ENCODE peak calls at places on chromosomes 6 and 20, in four cellular contexts. R is CD8-positive, alpha-beta memory T cell; N is mammary epithelial cell; T is psoas muscle. I is an unnamed sample.

GRCh38 chr20:64064145-64064698 is 1.2 kb downstream of the TCEA2 start:
- DNase-seq in R (no peak), N (peak; percentile 54), T (no peak), I (no peak)

GRCh38 chr6:151633517-151634335 is 139.9 kb downstream of the CCDC170 start:
- DNase-seq in R (no peak), N (no peak), T (no peak), I (no peak)

GRCh38 chr6:35511183-35511941 is 1.3 kb downstream of the TULP1 start:
- DNase-seq in R (no peak), N (no peak), T (peak; percentile 37), I (no peak)

GRCh38 chr20:5400164-5400762 is 83.5 kb upstream of the PROKR2 start:
- DNase-seq in R (no peak), N (peak; percentile 17), T (no peak), I (no peak)

GRCh38 chr6:4133941-4134838 is 1.2 kb downstream of the ECI2 start:
- DNase-seq in R (no peak), N (peak; percentile 6), T (no peak), I (no peak)

GRCh38 chr6:53701333-53702073 is 35.9 kb upstream of the KLHL31 start:
- DNase-seq in R (no peak), N (peak; percentile 10), T (no peak), I (no peak)

GRCh38 chr6:9250852-9251251 is 815.5 kb upstream of the SLC35B3 start:
- DNase-seq in R (no peak), N (peak; percentile 61), T (no peak), I (peak; percentile 20)

GRCh38 chr6:154621611-154622010 is 111.1 kb upstream of the CNKSR3 start:
- DNase-seq in R (no peak), N (no peak), T (no peak), I (no peak)

GRCh38 chr6:20564777-20565176 is 30.5 kb downstream of the CDKAL1 start:
- DNase-seq in R (no peak), N (no peak), T (no peak), I (no peak)

GRCh38 chr20:45995213-45996097 is 13.3 kb upstream of the MMP9 start:
- DNase-seq in R (no peak), N (peak; percentile 17), T (no peak), I (no peak)

GRCh38 chr6:41955412-41955811 is 13.8 kb upstream of the CCND3 start:
- DNase-seq in R (no peak), N (no peak), T (no peak), I (no peak)

GRCh38 chr6:34056301-34056700 is 89.6 kb downstream of the GRM4 start:
- DNase-seq in R (no peak), N (no peak), T (peak; percentile 79), I (no peak)

GRCh38 chr6:137861550-137862337 is 5.3 kb upstream of the TNFAIP3 start:
- DNase-seq in R (no peak), N (peak; percentile 49), T (no peak), I (no peak)

GRCh38 chr20:46222521-46223007 is 85.7 kb downstream of the CDH22 start:
- DNase-seq in R (no peak), N (no peak), T (peak; percentile 90), I (no peak)

GRCh38 chr6:26351544-26351953 is 13.4 kb upstream of the BTN3A2 start:
- DNase-seq in R (no peak), N (peak; percentile 94), T (no peak), I (peak; percentile 88)

DNA sequence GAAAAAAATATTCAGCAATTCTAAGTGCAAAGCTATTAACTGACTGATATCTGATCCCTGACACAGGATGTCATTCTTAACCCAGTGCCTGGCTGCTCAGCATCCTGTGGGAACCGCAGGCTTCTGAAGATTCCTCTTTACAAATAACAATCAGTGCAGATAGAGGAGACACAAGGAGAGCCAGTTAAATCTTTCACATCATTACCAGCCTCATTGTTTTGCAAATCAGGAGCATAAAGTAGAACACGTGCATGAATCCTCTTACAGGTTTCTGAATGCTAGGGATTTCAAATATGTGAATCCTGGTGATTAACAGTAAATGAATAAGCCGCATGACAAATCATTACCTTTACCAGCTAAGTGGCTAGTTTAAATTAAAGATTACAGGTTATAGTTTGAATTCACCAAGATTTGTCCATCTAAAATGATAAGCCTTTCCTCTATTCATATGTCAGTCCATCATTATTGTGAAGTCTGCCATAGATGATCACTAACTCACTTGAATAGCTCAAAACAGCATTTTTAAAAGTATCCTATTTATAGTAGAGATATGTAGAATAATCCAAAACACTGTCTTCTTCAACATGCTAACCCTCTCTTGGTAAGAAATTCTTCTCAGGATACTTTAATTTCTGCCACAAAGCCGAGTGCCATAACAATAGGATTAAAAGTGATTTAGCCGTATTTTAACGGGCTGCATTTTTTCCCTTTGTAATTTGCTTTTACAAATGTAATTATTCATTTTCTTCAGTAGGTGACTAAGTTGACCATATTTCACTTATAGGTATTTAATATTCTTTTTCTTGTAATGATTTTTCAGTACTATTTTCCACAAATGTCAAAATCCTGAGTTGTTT is 367.3 kb upstream of the EPHA7 start:
- DNase-seq in R (no peak), N (no peak), T (no peak), I (no peak)
- H3K27ac ChIP-seq in R (no peak overlapping the region), N (no peak overlapping the region), T (no peak overlapping the region), I (no peak overlapping the region)

DNA sequence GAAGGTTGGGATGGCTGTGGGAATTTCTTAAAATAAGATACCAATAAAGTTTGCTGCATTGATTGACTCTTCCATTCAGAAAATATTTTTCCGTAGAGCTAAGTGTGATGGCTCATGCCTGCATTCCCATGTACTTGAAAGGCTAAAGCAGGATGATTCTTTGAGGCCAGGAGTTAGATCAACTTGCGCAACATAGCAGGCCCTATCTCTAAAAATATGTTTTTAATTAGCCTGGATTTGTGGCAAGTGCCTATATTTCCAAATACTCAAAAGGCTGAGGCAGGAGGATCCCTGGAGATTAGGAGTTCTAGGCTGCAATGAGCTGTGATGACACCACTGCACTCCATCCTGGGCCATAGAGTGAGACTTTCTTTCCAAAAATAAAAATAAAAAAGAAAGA is 431.2 kb upstream of the PTCHD4 start:
- DNase-seq in R (no peak), N (no peak), T (no peak), I (no peak)
- H3K27ac ChIP-seq in R (no peak overlapping the region), N (no peak overlapping the region), T (no peak overlapping the region), I (no peak overlapping the region)

DNA sequence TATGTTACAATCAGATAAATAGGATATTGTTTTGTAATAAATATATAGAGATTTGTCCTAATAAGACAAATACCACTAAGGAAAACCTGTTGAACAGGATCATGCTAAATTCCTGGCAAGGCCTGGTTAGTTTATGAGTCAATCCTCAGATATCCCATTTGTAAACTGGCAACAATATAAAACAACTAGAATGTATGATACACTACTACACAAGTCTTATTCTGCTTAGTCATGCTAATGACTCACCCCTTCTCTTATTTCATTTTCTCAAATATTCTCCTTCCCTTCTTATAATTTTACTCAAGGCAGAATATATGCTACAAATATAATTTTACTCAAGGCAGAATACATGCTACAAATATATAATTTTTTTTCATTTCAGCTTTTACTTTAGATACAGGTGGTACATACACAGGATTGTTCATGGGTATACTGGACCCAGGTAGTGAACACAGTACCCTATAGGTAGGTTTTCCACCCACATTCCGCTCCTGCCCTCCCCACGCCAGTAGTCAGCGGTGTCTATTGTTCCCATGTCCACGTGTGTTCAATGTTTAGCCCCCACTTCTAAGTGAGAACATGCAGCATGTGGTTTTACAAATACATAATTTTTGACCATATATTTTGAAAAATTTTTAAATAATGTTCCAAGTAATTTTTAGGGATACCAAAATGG is 6.3 kb downstream of the OSER1 start:
- DNase-seq in R (no peak), N (peak; percentile 93), T (no peak), I (peak; percentile 91)
- H3K27ac ChIP-seq in R (peak overlapping the region; percentile 29), N (peak overlapping the region; percentile 90), T (peak overlapping the region; percentile 92), I (peak overlapping the region; percentile 77)

GRCh38 chr20:41395669-41396664 is 29.3 kb upstream of the EMILIN3 start:
- DNase-seq in R (no peak), N (no peak), T (no peak), I (no peak)
- H3K27ac ChIP-seq in R (no peak overlapping the region), N (no peak overlapping the region), T (no peak overlapping the region), I (no peak overlapping the region)

GRCh38 chr6:110882824-110883554 is 8.4 kb downstream of the AMD1 start:
- DNase-seq in R (no peak), N (no peak), T (no peak), I (no peak)

GRCh38 chr6:110884321-110884720 is 9.7 kb downstream of the AMD1 start:
- DNase-seq in R (no peak), N (no peak), T (no peak), I (no peak)

GRCh38 chr6:110886555-110887167 is 12.1 kb downstream of the AMD1 start:
- DNase-seq in R (no peak), N (no peak), T (no peak), I (no peak)

GRCh38 chr6:110881929-110882629 is 7.5 kb downstream of the AMD1 start:
- DNase-seq in R (no peak), N (no peak), T (no peak), I (no peak)

DNA sequence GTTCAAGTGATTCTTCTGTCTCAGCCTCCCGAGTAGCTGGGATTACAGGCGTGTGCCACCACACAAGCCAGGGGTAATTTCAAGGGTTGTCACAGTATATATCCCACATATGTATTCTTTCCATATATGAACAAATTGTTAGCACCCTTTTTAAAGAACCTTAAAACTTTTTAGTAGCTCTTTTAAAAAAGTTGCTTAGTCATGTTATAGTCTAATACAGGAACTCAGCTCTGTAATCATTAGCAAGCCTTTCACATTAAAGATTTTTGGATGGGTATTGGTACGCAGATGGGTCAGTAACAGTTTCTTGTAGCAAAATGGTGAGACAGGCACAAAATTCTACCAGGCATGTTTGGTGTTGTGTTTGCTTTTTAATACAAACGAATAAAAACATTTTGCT is 10.9 kb downstream of the AMD1 start:
- DNase-seq in R (no peak), N (no peak), T (no peak), I (no peak)
- H3K27ac ChIP-seq in R (no peak overlapping the region), N (no peak overlapping the region), T (no peak overlapping the region), I (peak overlapping the region; percentile 1)

DNA sequence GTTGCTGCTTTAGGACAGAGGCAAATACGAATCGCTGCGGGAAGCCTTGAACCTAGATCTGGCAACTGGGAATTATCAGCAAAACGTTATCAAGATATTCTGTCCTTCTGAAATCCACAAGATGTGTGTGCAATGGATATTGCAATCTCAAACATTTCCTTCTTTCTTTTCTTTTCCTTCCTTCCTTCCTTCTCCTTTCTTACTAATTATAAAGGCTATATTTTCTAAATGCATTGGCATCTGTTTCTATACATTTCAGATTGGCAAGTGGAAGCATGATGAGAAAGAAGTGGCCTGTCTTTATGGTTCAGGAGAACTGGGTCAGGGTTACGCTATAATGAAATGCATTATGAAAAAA is 2.0 kb downstream of the TAGAP start:
- DNase-seq in R (no peak), N (no peak), T (no peak), I (no peak)
- H3K27ac ChIP-seq in R (peak overlapping the region; percentile 95), N (no peak overlapping the region), T (no peak overlapping the region), I (no peak overlapping the region)

GRCh38 chr6:157270308-157270707 is 53.0 kb downstream of the TMEM242 start:
- DNase-seq in R (no peak), N (no peak), T (no peak), I (no peak)

GRCh38 chr6:157272372-157272771 is 50.9 kb downstream of the TMEM242 start:
- DNase-seq in R (no peak), N (no peak), T (no peak), I (no peak)

GRCh38 chr6:157270916-157271315 is 52.4 kb downstream of the TMEM242 start:
- DNase-seq in R (no peak), N (no peak), T (no peak), I (no peak)

GRCh38 chr6:157271911-157272310 is 51.4 kb downstream of the TMEM242 start:
- DNase-seq in R (no peak), N (no peak), T (no peak), I (no peak)

DNA sequence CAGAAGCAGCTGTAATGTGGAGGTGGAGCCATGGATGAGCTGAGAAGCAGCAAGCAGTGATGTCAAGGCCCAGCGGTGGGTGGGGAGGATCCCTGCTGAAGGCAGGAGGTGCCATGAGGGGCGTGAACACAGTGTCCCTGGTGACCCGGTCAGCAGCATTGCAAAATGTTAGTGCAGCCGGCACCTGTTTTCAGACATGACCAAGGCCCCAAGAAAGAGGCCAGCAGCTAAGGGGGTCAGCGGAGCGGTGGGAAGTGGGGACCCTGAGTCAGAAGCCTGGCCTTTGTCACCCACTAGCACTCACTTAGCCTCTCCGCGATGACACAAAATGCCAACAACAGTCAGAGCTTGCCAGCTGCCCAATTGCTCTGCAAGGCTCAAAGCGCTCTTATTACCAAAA is 51.9 kb downstream of the TMEM242 start:
- DNase-seq in R (no peak), N (no peak), T (no peak), I (no peak)
- H3K27ac ChIP-seq in R (no peak overlapping the region), N (no peak overlapping the region), T (no peak overlapping the region), I (no peak overlapping the region)

I was measured in epithelial cell of prostate.